ENCODE peak calls at places on chromosomes 7 and 10, in five cellular contexts. K is pancreas, U is sigmoid colon, B is PC-3, R is adrenal gland. I is an unnamed sample.

GRCh38 chr10:113557389-113558321 is 4.8 kb downstream of the HABP2 start:
- DNase-seq in R (peak), K (no peak), U (no peak), B (no peak), I (peak)

GRCh38 chr10:96794786-96795733 is 37.0 kb upstream of the LCOR start:
- DNase-seq in B (no peak), K (no peak), R (no peak), U (no peak), I (no peak)

GRCh38 chr10:60209874-60210584 is 179.6 kb downstream of the ANK3 start:
- DNase-seq in R (no peak), K (no peak), B (peak), U (no peak), I (no peak)

GRCh38 chr7:123054357-123055133 is 59.0 kb upstream of the TAS2R16 start:
- DNase-seq in U (no peak), K (peak), R (no peak), B (peak), I (no peak)

GRCh38 chr7:90596745-90597526 is 815 bp downstream of the CDK14 start:
- DNase-seq in B (peak), K (no peak), R (no peak), U (no peak), I (no peak)

GRCh38 chr10:54940418-54940817 is 139.4 kb upstream of the PCDH15 start:
- DNase-seq in R (no peak), K (no peak), U (no peak), B (peak), I (no peak)

GRCh38 chr7:151311294-151311864 is 30.2 kb upstream of the NUB1 start:
- DNase-seq in U (no peak), R (no peak), K (no peak), B (peak), I (no peak)

GRCh38 chr7:16015981-16016380 is 329.5 kb upstream of the MEOX2 start:
- DNase-seq in U (no peak), R (no peak), B (no peak), K (no peak), I (no peak)

GRCh38 chr7:34709771-34710170 is 51.8 kb downstream of the NPSR1 start:
- DNase-seq in B (no peak), U (no peak), R (no peak), K (no peak), I (no peak)

GRCh38 chr7:51058764-51059163 is 257.8 kb downstream of the COBL start:
- DNase-seq in R (no peak), B (no peak), U (no peak), K (no peak), I (no peak)

GRCh38 chr10:93334901-93335312 is 147.2 kb downstream of the MYOF start:
- DNase-seq in K (no peak), U (no peak), B (peak), R (no peak), I (no peak)

GRCh38 chr7:156861212-156861611 is 31.8 kb downstream of the LMBR1 start:
- DNase-seq in R (no peak), B (no peak), U (no peak), K (no peak), I (no peak)

GRCh38 chr7:101185258-101185839 is 5.3 kb upstream of the NAT16 start:
- DNase-seq in K (no peak), B (no peak), R (no peak), U (no peak), I (no peak)

GRCh38 chr7:111229181-111229740 is 138.3 kb downstream of the LRRN3 start:
- DNase-seq in R (no peak), U (no peak), B (no peak), K (no peak), I (no peak)

GRCh38 chr10:103232772-103233488 is 12.8 kb upstream of the RPEL1 start:
- DNase-seq in R (no peak), U (no peak), K (no peak), B (peak), I (no peak)

GRCh38 chr10:7258948-7259523 is 151.8 kb downstream of the SFMBT2 start:
- DNase-seq in K (no peak), R (no peak), U (no peak), B (no peak), I (no peak)

GRCh38 chr7:458511-459245 is 61.0 kb downstream of the PDGFA start:
- DNase-seq in U (no peak), K (no peak), B (no peak), R (peak), I (no peak)

GRCh38 chr10:68074404-68074774 is 694 bp downstream of the HERC4 start:
- DNase-seq in K (no peak), U (no peak), B (no peak), R (no peak), I (no peak)

GRCh38 chr10:112934193-112934592 is 15.9 kb upstream of the TCF7L2 start:
- DNase-seq in B (peak), R (no peak), K (no peak), U (no peak), I (no peak)

GRCh38 chr10:61063035-61063434 is 119.0 kb upstream of the RHOBTB1 start:
- DNase-seq in B (peak), U (no peak), K (no peak), R (peak), I (no peak)

GRCh38 chr10:118564652-118565051 is 30.8 kb downstream of the PRLHR start:
- DNase-seq in B (peak), K (no peak), U (no peak), R (no peak), I (no peak)

GRCh38 chr7:95066736-95067530 is 159.5 kb downstream of the PPP1R9A start:
- DNase-seq in B (peak), R (no peak), U (no peak), K (no peak), I (no peak)

GRCh38 chr7:44240983-44241510 is 40.3 kb downstream of the YKT6 start:
- DNase-seq in R (peak), K (peak), B (peak), U (peak), I (peak)

GRCh38 chr10:92691591-92692084 is 1.9 kb downstream of the HHEX start:
- DNase-seq in U (peak), B (no peak), K (peak), R (peak), I (peak)

GRCh38 chr7:127477285-127478039 is 85.0 kb upstream of the ZNF800 start:
- DNase-seq in R (no peak), U (no peak), B (peak), K (no peak), I (no peak)

GRCh38 chr7:138746073-138746472 is 44.9 kb upstream of the SVOPL start:
- DNase-seq in U (no peak), R (no peak), B (no peak), K (no peak), I (no peak)

GRCh38 chr10:79070611-79071534 is 2.1 kb downstream of the ZMIZ1 start:
- DNase-seq in R (peak), B (peak), U (peak), K (peak), I (peak)
- TF ChIP-seq CTCF in R (no peak), B (peak), U (no peak), K (no peak), I (no peak)

GRCh38 chr10:98408799-98409198 is 6.2 kb downstream of the PYROXD2 start:
- DNase-seq in U (no peak), K (no peak), B (no peak), R (no peak), I (no peak)

GRCh38 chr10:98405422-98405821 is 9.6 kb downstream of the PYROXD2 start:
- DNase-seq in U (peak), K (no peak), R (no peak), B (no peak), I (no peak)

GRCh38 chr10:98404571-98405396 is 10.2 kb downstream of the PYROXD2 start:
- DNase-seq in U (no peak), B (peak), K (no peak), R (no peak), I (no peak)

GRCh38 chr10:98407744-98408241 is 7.2 kb downstream of the PYROXD2 start:
- DNase-seq in B (no peak), U (no peak), R (no peak), K (no peak), I (no peak)

DNA sequence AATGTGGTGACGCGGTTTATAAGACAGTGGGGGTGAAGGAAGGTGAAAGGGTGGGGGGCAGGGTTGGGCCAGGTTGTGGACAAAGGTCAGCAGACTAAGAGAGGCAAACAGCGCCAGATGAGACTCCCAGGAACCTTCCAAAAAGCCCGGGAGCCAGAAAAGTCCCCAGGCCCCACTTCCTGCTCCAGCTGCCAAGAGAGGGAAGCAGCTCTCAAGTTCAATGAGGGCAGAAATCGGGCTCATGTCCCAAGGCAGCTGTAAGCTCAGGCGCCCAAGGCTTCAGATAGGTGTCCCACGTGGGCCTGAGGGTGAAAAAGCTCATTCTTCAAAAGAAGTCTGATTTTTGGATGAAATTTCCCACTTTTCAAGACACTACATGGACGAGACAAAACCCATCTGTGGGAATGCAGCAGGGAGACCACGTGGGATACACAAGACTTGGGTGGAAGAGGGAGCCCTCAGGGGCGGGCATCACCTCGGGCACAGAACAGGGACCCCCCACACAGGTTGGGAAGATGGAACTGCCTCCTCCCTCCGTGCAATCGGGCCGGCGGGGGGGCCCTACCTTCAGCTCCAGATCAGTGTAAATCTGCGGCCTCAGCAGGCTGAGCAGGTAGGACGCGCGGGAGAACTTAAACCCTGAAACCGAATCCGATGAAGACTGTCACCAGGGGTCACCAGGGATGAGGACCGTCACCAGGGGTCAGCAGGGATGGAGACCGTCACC is 7.8 kb downstream of the PYROXD2 start:
- DNase-seq in B (no peak), R (no peak), U (no peak), K (peak), I (no peak)
- H3K27ac ChIP-seq in B (no peak), R (no peak), U (no peak), K (peak), I (no peak)

DNA sequence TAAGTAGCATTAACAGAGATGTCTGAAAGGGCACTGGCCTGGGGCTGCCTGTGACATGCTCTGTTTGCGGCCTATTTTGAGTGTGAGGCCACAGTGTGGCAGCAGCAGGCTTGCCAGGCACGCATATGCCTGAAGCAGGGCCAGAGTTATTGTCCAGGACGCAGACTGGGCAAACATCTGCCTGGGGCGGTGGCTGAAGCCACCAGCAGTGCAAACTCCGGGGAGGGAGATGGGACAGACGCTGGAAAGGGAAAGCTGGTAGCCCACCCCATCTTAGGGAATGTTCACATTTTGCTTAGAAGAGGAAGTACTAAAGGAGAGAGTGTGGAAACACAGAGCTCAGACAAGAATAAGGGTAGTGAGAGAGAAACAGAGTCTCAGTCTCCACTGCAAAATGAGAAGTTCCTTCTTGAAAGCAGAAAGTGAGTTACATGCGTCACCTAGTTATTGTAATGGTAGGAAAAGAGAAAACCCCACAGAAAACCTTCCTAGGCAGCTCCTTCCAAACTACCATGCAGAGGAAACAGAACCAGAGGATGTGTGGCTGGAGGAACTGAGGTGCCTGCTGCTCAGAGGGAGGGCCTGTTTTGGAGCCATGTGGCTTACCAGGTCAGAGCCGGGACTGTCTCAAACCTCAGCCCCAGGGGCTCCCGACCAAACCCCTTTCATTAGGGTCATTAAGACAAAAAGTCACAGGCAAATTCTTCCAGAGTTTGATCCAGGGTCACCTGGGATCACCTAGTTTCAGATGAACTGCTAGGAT is 14.5 kb downstream of the AKR1B1 start:
- DNase-seq in B (peak), K (no peak), U (no peak), R (peak), I (no peak)
- TF ChIP-seq CTCF in B (peak), K (no peak), U (no peak), R (no peak), I (no peak)

GRCh38 chr10:14570800-14571199 is 203.9 kb downstream of the FAM107B start:
- DNase-seq in B (no peak), K (no peak), U (no peak), R (no peak), I (no peak)

GRCh38 chr10:14566498-14566897 is 208.2 kb downstream of the FAM107B start:
- DNase-seq in U (no peak), K (no peak), R (no peak), B (no peak), I (no peak)

GRCh38 chr10:14571866-14572507 is 202.7 kb downstream of the FAM107B start:
- DNase-seq in B (peak), R (peak), U (no peak), K (peak), I (peak)

GRCh38 chr10:14567421-14567820 is 207.3 kb downstream of the FAM107B start:
- DNase-seq in B (no peak), U (no peak), K (no peak), R (no peak), I (no peak)

GRCh38 chr10:14569274-14570060 is 205.2 kb downstream of the FAM107B start:
- DNase-seq in R (peak), K (peak), B (no peak), U (no peak), I (peak)
- H3K27ac ChIP-seq in R (no peak), K (peak), B (no peak), U (no peak), I (peak)

GRCh38 chr7:140653319-140654108 is 12.9 kb upstream of the DENND2A start:
- DNase-seq in B (peak), K (peak), R (peak), U (peak), I (peak)
- TF ChIP-seq CTCF in B (peak), K (peak), R (peak), U (peak), I (peak)

GRCh38 chr7:41247128-41247865 is 455.6 kb downstream of the INHBA start:
- DNase-seq in U (no peak), K (no peak), B (peak), R (no peak), I (no peak)
- H3K27ac ChIP-seq in U (no peak), K (no peak), B (peak), R (no peak), I (no peak)

I was measured in right lobe of liver.